ENCODE peak calls at places on chromosomes 13 and 19, in seven cellular contexts. One of them, this sample, is unnamed.

GRCh38 chr19:16030964-16031871 is 45.1 kb upstream of the TPM4 start:
- DNase-seq in K562: no peak
- DNase-seq in pancreas: no peak
- DNase-seq in fibroblast of lung: no peak
- DNase-seq in psoas muscle: no peak
- DNase-seq in suprapubic skin: no peak
- DNase-seq in kidney epithelial cell: no peak
- DNase-seq in this sample: no peak

GRCh38 chr19:10268077-10268476 is 2.8 kb upstream of the ICAM1 start:
- DNase-seq in K562: no peak
- DNase-seq in pancreas: no peak
- DNase-seq in fibroblast of lung: no peak
- DNase-seq in psoas muscle: no peak
- DNase-seq in suprapubic skin: no peak
- DNase-seq in kidney epithelial cell: no peak
- DNase-seq in this sample: no peak

GRCh38 chr13:111177081-111177711 is 62.1 kb downstream of the ARHGEF7 start:
- DNase-seq in K562: no peak
- DNase-seq in pancreas: no peak
- DNase-seq in fibroblast of lung: peak; percentile 86
- DNase-seq in psoas muscle: peak; percentile 65
- DNase-seq in suprapubic skin: no peak
- DNase-seq in kidney epithelial cell: no peak
- DNase-seq in this sample: peak; percentile 89

GRCh38 chr13:103726808-103727207 is 660.6 kb upstream of the SLC10A2 start:
- DNase-seq in K562: no peak
- DNase-seq in pancreas: no peak
- DNase-seq in fibroblast of lung: no peak
- DNase-seq in psoas muscle: no peak
- DNase-seq in suprapubic skin: no peak
- DNase-seq in kidney epithelial cell: no peak
- DNase-seq in this sample: no peak

GRCh38 chr19:12052571-12053169 is at the start of gene ZNF878:
- DNase-seq in K562: peak; percentile 86
- DNase-seq in pancreas: peak; percentile 93
- DNase-seq in fibroblast of lung: peak; percentile 86
- DNase-seq in psoas muscle: peak; percentile 88
- DNase-seq in suprapubic skin: peak; percentile 92
- DNase-seq in kidney epithelial cell: peak; percentile 63
- DNase-seq in this sample: peak; percentile 83

GRCh38 chr19:46728208-46728607 is 11.3 kb upstream of the PRKD2 start:
- DNase-seq in K562: no peak
- DNase-seq in pancreas: no peak
- DNase-seq in fibroblast of lung: no peak
- DNase-seq in psoas muscle: peak; percentile 56
- DNase-seq in suprapubic skin: no peak
- DNase-seq in kidney epithelial cell: no peak
- DNase-seq in this sample: no peak

GRCh38 chr13:74629985-74630384 is 495.8 kb upstream of the KLF12 start:
- DNase-seq in K562: no peak
- DNase-seq in pancreas: no peak
- DNase-seq in fibroblast of lung: no peak
- DNase-seq in psoas muscle: no peak
- DNase-seq in suprapubic skin: no peak
- DNase-seq in kidney epithelial cell: no peak
- DNase-seq in this sample: no peak

GRCh38 chr19:45391346-45391745 is 13.5 kb downstream of the PPP1R13L start:
- DNase-seq in K562: peak; percentile 47
- DNase-seq in pancreas: no peak
- DNase-seq in fibroblast of lung: no peak
- DNase-seq in psoas muscle: no peak
- DNase-seq in suprapubic skin: no peak
- DNase-seq in kidney epithelial cell: no peak
- DNase-seq in this sample: no peak

GRCh38 chr19:55473201-55473600 is 3.2 kb upstream of the ZNF628 start:
- DNase-seq in K562: no peak
- DNase-seq in pancreas: no peak
- DNase-seq in fibroblast of lung: no peak
- DNase-seq in psoas muscle: no peak
- DNase-seq in suprapubic skin: no peak
- DNase-seq in kidney epithelial cell: no peak
- DNase-seq in this sample: no peak

GRCh38 chr19:6720369-6721112 is at the start of gene C3:
- DNase-seq in K562: peak; percentile 44
- DNase-seq in pancreas: peak; percentile 70
- DNase-seq in fibroblast of lung: no peak
- DNase-seq in psoas muscle: peak; percentile 82
- DNase-seq in suprapubic skin: peak; percentile 85
- DNase-seq in kidney epithelial cell: no peak
- DNase-seq in this sample: no peak

GRCh38 chr13:112931028-112931934 is 37.7 kb upstream of the MCF2L start:
- DNase-seq in K562: peak; percentile 56
- DNase-seq in pancreas: no peak
- DNase-seq in fibroblast of lung: peak; percentile 45
- DNase-seq in psoas muscle: no peak
- DNase-seq in suprapubic skin: no peak
- DNase-seq in kidney epithelial cell: peak; percentile 70
- DNase-seq in this sample: peak; percentile 14

GRCh38 chr13:33286143-33286542 is 588 bp upstream of the STARD13 start:
- DNase-seq in K562: no peak
- DNase-seq in pancreas: no peak
- DNase-seq in fibroblast of lung: no peak
- DNase-seq in psoas muscle: no peak
- DNase-seq in suprapubic skin: no peak
- DNase-seq in kidney epithelial cell: no peak
- DNase-seq in this sample: no peak

GRCh38 chr19:2887391-2887914 is 13.3 kb upstream of the ZNF57 start:
- DNase-seq in K562: peak; percentile 71
- DNase-seq in pancreas: peak; percentile 35
- DNase-seq in fibroblast of lung: peak; percentile 47
- DNase-seq in psoas muscle: no peak
- DNase-seq in suprapubic skin: no peak
- DNase-seq in kidney epithelial cell: no peak
- DNase-seq in this sample: peak; percentile 69
- H3K4me3 ChIP-seq in K562: no peak overlapping the region
- H3K4me3 ChIP-seq in pancreas: no peak overlapping the region
- H3K4me3 ChIP-seq in fibroblast of lung: no peak overlapping the region
- H3K4me3 ChIP-seq in psoas muscle: no peak overlapping the region
- H3K4me3 ChIP-seq in suprapubic skin: no peak overlapping the region
- H3K4me3 ChIP-seq in kidney epithelial cell: no peak overlapping the region
- H3K4me3 ChIP-seq in this sample: no peak overlapping the region

DNA sequence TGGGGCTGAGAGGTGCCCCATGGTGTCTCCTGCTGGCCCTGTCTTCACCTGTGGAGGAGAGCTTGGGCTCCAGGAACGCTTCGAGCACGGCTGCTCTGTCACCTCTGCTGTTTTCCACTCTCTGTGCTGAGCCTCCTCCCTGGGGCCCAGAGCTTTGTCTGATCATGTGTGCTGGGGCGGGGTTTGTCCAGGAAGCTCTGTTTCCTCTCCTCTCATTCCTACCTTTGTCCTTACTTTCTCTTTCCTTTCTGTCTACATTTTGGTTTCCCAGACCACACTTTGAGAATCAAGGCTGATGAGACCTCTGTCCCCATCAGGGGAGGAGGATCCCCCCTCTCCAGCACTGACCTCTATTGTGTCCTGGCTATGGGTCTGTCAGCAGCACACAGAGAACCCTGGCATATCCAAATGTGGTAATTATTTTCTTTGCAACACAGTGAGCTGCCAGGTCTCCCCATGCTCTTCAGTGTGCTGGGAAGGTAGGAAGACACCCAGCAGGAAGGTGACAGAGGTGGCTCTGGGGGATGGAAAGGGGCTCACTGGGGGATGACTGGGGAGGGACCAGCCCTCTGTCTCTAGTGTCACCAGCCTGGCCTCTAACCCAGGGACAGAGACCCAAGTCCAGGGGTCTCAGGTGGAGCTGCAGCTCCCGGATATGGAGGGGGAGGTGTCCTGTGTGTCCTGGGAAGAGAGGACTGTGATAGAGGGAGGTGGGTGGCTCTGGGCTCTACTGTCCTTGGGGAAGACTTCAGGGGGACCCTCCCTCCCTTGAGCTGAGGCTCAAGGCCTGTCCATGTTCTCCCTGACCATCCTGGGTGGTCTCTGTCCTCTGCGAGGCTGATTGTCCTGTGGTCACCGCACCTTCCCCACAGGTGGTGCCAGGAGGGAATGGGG is at the start of gene CEACAM1:
- DNase-seq in K562: no peak
- DNase-seq in pancreas: no peak
- DNase-seq in fibroblast of lung: no peak
- DNase-seq in psoas muscle: no peak
- DNase-seq in suprapubic skin: no peak
- DNase-seq in kidney epithelial cell: no peak
- DNase-seq in this sample: no peak
- H3K4me3 ChIP-seq in K562: no peak within 1 kb of the TSS
- H3K4me3 ChIP-seq in pancreas: no peak within 1 kb of the TSS
- H3K4me3 ChIP-seq in fibroblast of lung: no peak within 1 kb of the TSS
- H3K4me3 ChIP-seq in psoas muscle: peak within 1 kb of the TSS; percentile 48
- H3K4me3 ChIP-seq in suprapubic skin: peak within 1 kb of the TSS; percentile 25
- H3K4me3 ChIP-seq in kidney epithelial cell: no peak within 1 kb of the TSS
- H3K4me3 ChIP-seq in this sample: no peak within 1 kb of the TSS

GRCh38 chr19:34436716-34437115 is 8.5 kb downstream of the UBA2 start:
- DNase-seq in K562: no peak
- DNase-seq in pancreas: no peak
- DNase-seq in fibroblast of lung: peak; percentile 52
- DNase-seq in psoas muscle: no peak
- DNase-seq in suprapubic skin: no peak
- DNase-seq in kidney epithelial cell: no peak
- DNase-seq in this sample: peak; percentile 12
- H3K4me3 ChIP-seq in K562: no peak overlapping the region
- H3K4me3 ChIP-seq in pancreas: no peak overlapping the region
- H3K4me3 ChIP-seq in fibroblast of lung: no peak overlapping the region
- H3K4me3 ChIP-seq in psoas muscle: no peak overlapping the region
- H3K4me3 ChIP-seq in suprapubic skin: no peak overlapping the region
- H3K4me3 ChIP-seq in kidney epithelial cell: no peak overlapping the region
- H3K4me3 ChIP-seq in this sample: no peak overlapping the region

GRCh38 chr19:18894254-18895037 is 1.5 kb downstream of the CERS1 start:
- DNase-seq in K562: peak; percentile 41
- DNase-seq in pancreas: no peak
- DNase-seq in fibroblast of lung: peak; percentile 62
- DNase-seq in psoas muscle: no peak
- DNase-seq in suprapubic skin: no peak
- DNase-seq in kidney epithelial cell: no peak
- DNase-seq in this sample: peak; percentile 32

GRCh38 chr19:18896421-18896841 is 473 bp upstream of the CERS1 start:
- DNase-seq in K562: no peak
- DNase-seq in pancreas: no peak
- DNase-seq in fibroblast of lung: peak; percentile 13
- DNase-seq in psoas muscle: no peak
- DNase-seq in suprapubic skin: no peak
- DNase-seq in kidney epithelial cell: no peak
- DNase-seq in this sample: no peak

GRCh38 chr19:18895038-18895827 is 725 bp downstream of the CERS1 start:
- DNase-seq in K562: peak; percentile 72
- DNase-seq in pancreas: no peak
- DNase-seq in fibroblast of lung: peak; percentile 27
- DNase-seq in psoas muscle: peak; percentile 85
- DNase-seq in suprapubic skin: no peak
- DNase-seq in kidney epithelial cell: no peak
- DNase-seq in this sample: peak; percentile 22

GRCh38 chr19:18897108-18898029 is 1.4 kb upstream of the CERS1 start:
- DNase-seq in K562: no peak
- DNase-seq in pancreas: no peak
- DNase-seq in fibroblast of lung: no peak
- DNase-seq in psoas muscle: no peak
- DNase-seq in suprapubic skin: no peak
- DNase-seq in kidney epithelial cell: no peak
- DNase-seq in this sample: no peak

GRCh38 chr19:18895828-18896341 is at the start of gene CERS1:
- DNase-seq in K562: peak; percentile 37
- DNase-seq in pancreas: no peak
- DNase-seq in fibroblast of lung: peak; percentile 27
- DNase-seq in psoas muscle: no peak
- DNase-seq in suprapubic skin: no peak
- DNase-seq in kidney epithelial cell: no peak
- DNase-seq in this sample: no peak
- H3K4me3 ChIP-seq in K562: peak within 1 kb of the TSS; percentile 37
- H3K4me3 ChIP-seq in pancreas: peak within 1 kb of the TSS; percentile 8
- H3K4me3 ChIP-seq in fibroblast of lung: peak within 1 kb of the TSS; percentile 34
- H3K4me3 ChIP-seq in psoas muscle: peak within 1 kb of the TSS; percentile 66
- H3K4me3 ChIP-seq in suprapubic skin: peak within 1 kb of the TSS; percentile 52
- H3K4me3 ChIP-seq in kidney epithelial cell: peak within 1 kb of the TSS; percentile 42
- H3K4me3 ChIP-seq in this sample: peak within 1 kb of the TSS; percentile 30

DNA sequence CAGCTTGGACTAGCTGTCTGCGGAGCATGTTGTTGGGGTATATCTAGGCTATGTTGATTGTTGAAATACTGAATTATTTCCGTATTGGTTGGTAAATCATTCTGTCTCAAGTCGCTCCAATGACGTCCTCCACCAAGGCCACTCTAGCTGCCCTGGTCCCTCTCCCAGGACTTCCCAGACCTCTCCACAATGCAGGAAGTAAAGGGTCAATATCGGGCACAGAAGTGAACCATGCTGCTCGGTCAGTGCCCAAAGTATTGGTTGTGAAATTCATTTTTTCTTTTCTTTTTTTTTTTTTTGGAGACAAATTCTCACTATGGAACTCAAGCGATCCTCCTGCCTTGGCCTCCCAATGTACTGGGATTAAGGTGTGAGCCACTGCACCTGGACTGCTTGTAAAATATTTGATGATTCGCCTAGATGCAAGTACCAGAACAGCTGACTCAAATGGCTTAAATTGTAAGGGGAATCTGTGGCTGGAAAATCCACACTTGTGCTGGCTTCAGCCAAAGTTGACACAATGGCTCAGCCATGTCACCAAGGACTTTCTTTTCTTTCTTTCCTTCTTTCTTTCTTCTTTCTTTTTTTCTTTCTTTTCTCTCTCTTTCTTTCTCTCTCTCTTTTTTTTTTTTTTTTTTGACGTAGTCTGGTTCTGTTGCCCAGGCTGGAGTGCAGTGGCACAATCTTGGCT is 43.7 kb downstream of the NUMBL start:
- DNase-seq in K562: no peak
- DNase-seq in pancreas: no peak
- DNase-seq in fibroblast of lung: peak; percentile 36
- DNase-seq in psoas muscle: no peak
- DNase-seq in suprapubic skin: no peak
- DNase-seq in kidney epithelial cell: no peak
- DNase-seq in this sample: no peak
- H3K4me3 ChIP-seq in K562: no peak overlapping the region
- H3K4me3 ChIP-seq in pancreas: no peak overlapping the region
- H3K4me3 ChIP-seq in fibroblast of lung: peak overlapping the region; percentile 19
- H3K4me3 ChIP-seq in psoas muscle: peak overlapping the region; percentile 49
- H3K4me3 ChIP-seq in suprapubic skin: no peak overlapping the region
- H3K4me3 ChIP-seq in kidney epithelial cell: no peak overlapping the region
- H3K4me3 ChIP-seq in this sample: no peak overlapping the region

DNA sequence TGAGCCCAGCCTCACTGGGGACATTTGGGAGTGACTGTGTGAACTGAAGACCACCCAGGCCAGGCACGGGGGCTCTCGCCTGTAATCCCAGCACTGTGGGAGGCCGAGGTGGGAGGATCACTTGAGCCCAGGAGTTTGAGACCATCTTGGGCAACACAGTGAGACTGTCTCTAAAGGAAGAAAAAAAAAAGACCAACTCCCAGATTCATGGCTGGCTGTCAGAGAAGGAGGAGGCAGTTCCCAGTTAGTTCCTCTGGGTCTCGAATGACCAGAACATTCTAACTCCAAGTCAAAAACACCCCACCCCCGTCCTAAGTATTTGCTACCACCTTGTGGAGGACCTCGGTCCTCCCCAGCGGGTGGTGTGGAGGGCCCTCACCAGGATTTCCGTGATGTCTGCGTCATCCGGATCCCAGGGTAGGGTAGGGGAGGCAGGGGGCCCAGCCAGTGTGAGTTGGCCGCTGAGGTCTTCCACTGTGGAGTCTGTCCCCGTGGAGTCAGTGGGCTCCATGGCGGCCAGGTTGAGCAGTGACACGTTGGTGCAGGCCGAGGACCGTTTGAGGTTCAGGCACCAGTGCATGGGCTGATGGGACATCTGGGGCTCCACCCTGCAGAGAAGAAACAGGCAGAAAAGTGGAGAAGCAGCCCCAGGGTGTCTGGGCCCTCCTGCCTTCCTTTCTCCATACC is 1.3 kb downstream of the TSKS start:
- DNase-seq in K562: peak; percentile 88
- DNase-seq in pancreas: no peak
- DNase-seq in fibroblast of lung: peak; percentile 20
- DNase-seq in psoas muscle: no peak
- DNase-seq in suprapubic skin: no peak
- DNase-seq in kidney epithelial cell: no peak
- DNase-seq in this sample: peak; percentile 54
- H3K4me3 ChIP-seq in K562: peak overlapping the region; percentile 24
- H3K4me3 ChIP-seq in pancreas: no peak overlapping the region
- H3K4me3 ChIP-seq in fibroblast of lung: no peak overlapping the region
- H3K4me3 ChIP-seq in psoas muscle: no peak overlapping the region
- H3K4me3 ChIP-seq in suprapubic skin: no peak overlapping the region
- H3K4me3 ChIP-seq in kidney epithelial cell: no peak overlapping the region
- H3K4me3 ChIP-seq in this sample: no peak overlapping the region